ENCODE peak calls at places on chromosomes 6 and 20, in six cellular contexts. S is hepatocyte, H is lower leg skin, F is pancreas, E is gastrocnemius medialis, Z is GM06990. M is an unnamed sample.
A peak's percentile ranks its signal among the peaks of the same experiment; 100 is the strongest.

GRCh38 chr20:43194187-43194586 is 4.5 kb upstream of the PTPRT start:
- DNase-seq in Z (no peak), H (no peak), E (no peak), S (no peak), F (no peak), M (no peak)

GRCh38 chr20:53829086-53829703 is 235.6 kb upstream of the ZNF217 start:
- DNase-seq in H (peak; percentile 69), F (no peak), S (peak; percentile 76), E (peak; percentile 29), Z (no peak), M (peak; percentile 98)

GRCh38 chr6:63573899-63574553 is 1.7 kb downstream of the LOC128125822 start:
- DNase-seq in E (no peak), H (peak; percentile 41), F (peak; percentile 41), Z (peak; percentile 29), S (peak; percentile 80), M (peak; percentile 71)

GRCh38 chr20:62921119-62921687 is 5.1 kb downstream of the DIDO1 start:
- DNase-seq in H (peak; percentile 56), Z (no peak), E (no peak), S (peak; percentile 85), F (peak; percentile 48), M (peak; percentile 63)

GRCh38 chr6:15907914-15908518 is 220.9 kb upstream of the MYLIP start:
- DNase-seq in Z (no peak), H (no peak), E (no peak), S (peak; percentile 66), F (no peak), M (no peak)

GRCh38 chr20:58930496-58930895 is 50.6 kb upstream of the NELFCD start:
- DNase-seq in H (no peak), Z (no peak), F (no peak), S (no peak), E (no peak), M (peak; percentile 50)

GRCh38 chr6:158040051-158040803 is 58.6 kb downstream of the SYNJ2 start:
- DNase-seq in E (no peak), S (peak; percentile 84), Z (no peak), F (peak; percentile 24), H (no peak), M (peak; percentile 99)

GRCh38 chr6:116568851-116569755 is 2.2 kb upstream of the RWDD1 start:
- DNase-seq in Z (no peak), F (no peak), S (no peak), E (no peak), H (no peak), M (no peak)

GRCh38 chr6:3697609-3698008 is 53.9 kb downstream of the PXDC1 start:
- DNase-seq in S (peak; percentile 26), E (no peak), H (no peak), F (no peak), Z (no peak), M (peak; percentile 95)

GRCh38 chr20:1287306-1287705 is 21.2 kb downstream of the SNPH start:
- DNase-seq in H (no peak), Z (no peak), F (no peak), E (no peak), S (no peak), M (no peak)

GRCh38 chr6:137240168-137240567 is 21.0 kb upstream of the IFNGR1 start:
- DNase-seq in F (peak; percentile 39), H (peak; percentile 79), S (peak; percentile 53), E (peak; percentile 60), Z (no peak), M (peak; percentile 98)

GRCh38 chr20:63176448-63177133 is 39.3 kb downstream of the YTHDF1 start:
- DNase-seq in H (no peak), S (no peak), E (no peak), F (no peak), Z (no peak), M (no peak)

GRCh38 chr6:169250660-169251059 is 3.0 kb downstream of the THBS2 start:
- DNase-seq in Z (no peak), F (no peak), E (no peak), H (peak; percentile 55), S (no peak), M (peak; percentile 96)

GRCh38 chr20:54047048-54047447 is 23.3 kb downstream of the BCAS1 start:
- DNase-seq in Z (no peak), H (no peak), F (no peak), E (no peak), S (no peak), M (no peak)

GRCh38 chr6:53335224-53335994 is 13.3 kb downstream of the ELOVL5 start:
- DNase-seq in F (no peak), S (no peak), Z (peak; percentile 75), E (no peak), H (no peak), M (no peak)

GRCh38 chr6:115001726-115002436 is 659.1 kb upstream of the HS3ST5 start:
- DNase-seq in E (no peak), Z (no peak), F (no peak), S (no peak), H (no peak), M (no peak)

GRCh38 chr20:5845686-5846651 is 95.8 kb downstream of the SHLD1 start:
- DNase-seq in S (peak; percentile 25), H (no peak), E (no peak), F (no peak), Z (peak; percentile 16), M (peak; percentile 72)

GRCh38 chr6:53048431-53049195 is 16.6 kb upstream of the FBXO9 start:
- DNase-seq in Z (peak; percentile 25), S (no peak), E (no peak), F (no peak), H (no peak), M (peak; percentile 90)

GRCh38 chr6:132513821-132514545 is 1.1 kb upstream of the STX7 start:
- DNase-seq in Z (no peak), E (no peak), H (no peak), F (no peak), S (no peak), M (no peak)

GRCh38 chr6:132511159-132511835 is 1.6 kb downstream of the STX7 start:
- DNase-seq in H (peak; percentile 40), Z (no peak), E (peak; percentile 17), F (peak; percentile 28), S (peak; percentile 47), M (peak; percentile 28)

GRCh38 chr6:132512342-132512637 is 626 bp downstream of the STX7 start:
- DNase-seq in F (no peak), Z (no peak), E (no peak), H (no peak), S (no peak), M (no peak)

GRCh38 chr6:132511836-132512230 is 1.1 kb downstream of the STX7 start:
- DNase-seq in E (no peak), Z (no peak), F (no peak), S (peak; percentile 18), H (no peak), M (no peak)

DNA sequence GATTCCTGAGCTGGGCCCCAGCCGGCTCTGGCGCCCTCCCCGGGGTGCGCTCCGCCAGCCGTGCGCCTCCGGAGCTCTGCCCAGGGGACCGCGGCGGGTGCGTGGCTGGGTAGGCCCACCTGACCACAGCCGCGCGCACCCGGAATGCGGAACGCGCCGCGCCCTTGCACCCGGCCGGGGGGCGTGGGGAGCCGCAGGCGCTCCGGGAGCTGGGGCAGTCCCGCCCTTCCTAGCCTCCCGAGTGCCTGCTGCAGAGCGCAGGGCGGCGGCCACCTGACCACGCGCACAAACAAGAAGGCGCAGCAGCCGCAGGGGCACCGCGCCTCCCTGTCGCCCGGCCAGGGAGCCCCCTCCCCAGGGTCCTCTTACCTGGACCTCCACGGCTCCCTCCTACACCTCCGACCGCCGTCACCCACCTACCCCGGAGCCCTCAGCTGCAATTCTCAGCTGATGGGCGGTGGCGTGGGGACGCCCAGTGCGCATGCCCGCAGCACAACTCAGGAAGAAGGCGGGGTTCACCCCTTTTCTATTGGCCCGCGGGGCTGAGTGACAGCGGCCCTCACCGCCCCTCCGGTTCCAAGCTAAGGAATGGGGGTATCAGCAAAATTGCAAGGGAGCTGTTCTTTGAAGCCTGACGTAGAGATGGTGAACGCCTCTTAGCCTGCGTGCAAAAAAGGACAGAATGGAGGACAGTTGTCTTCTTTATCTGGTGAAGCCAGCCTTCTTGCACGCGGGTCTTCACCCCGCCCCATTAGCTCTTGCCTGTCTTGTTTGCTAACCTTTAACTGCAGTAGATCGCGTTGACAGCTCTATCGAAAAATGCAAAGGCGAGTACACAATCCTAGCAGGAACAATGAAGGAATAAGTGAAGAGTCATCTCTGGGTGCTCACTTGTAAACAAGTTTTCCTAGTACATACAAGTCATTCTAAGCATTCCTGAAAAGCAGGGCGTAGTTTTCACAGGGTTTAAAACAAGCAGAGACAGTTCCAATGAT is at the start of gene STX7:
- DNase-seq in E (peak; percentile 78), F (peak; percentile 91), H (peak; percentile 89), S (peak; percentile 96), Z (peak; percentile 89), M (peak; percentile 76)
- TF ChIP-seq CTCF in E (no peak), F (no peak), H (no peak), S (no peak), Z (no peak), M (no peak)

GRCh38 chr6:31736026-31736767 is at the start of gene CLIC1:
- DNase-seq in S (peak; percentile 94), H (peak; percentile 89), E (peak; percentile 41), Z (peak; percentile 87), F (peak; percentile 86), M (peak; percentile 74)

GRCh38 chr6:31734247-31734702 is 2.1 kb downstream of the CLIC1 start:
- DNase-seq in S (no peak), E (no peak), Z (no peak), H (no peak), F (no peak), M (no peak)

GRCh38 chr6:31736768-31737314 is 511 bp upstream of the CLIC1 start:
- DNase-seq in E (no peak), Z (no peak), S (peak; percentile 22), F (no peak), H (no peak), M (no peak)

GRCh38 chr6:31733734-31734133 is 2.6 kb downstream of the CLIC1 start:
- DNase-seq in H (no peak), S (no peak), Z (no peak), E (no peak), F (no peak), M (no peak)

GRCh38 chr6:31734703-31735500 is 1.4 kb downstream of the CLIC1 start:
- DNase-seq in E (no peak), Z (peak; percentile 73), F (no peak), S (peak; percentile 78), H (peak; percentile 49), M (peak; percentile 74)
- H3K4me3 ChIP-seq in E (peak overlapping the region; percentile 53), Z (peak overlapping the region; percentile 84), F (peak overlapping the region; percentile 69), S (peak overlapping the region; percentile 99), H (peak overlapping the region; percentile 89), M (peak overlapping the region; percentile 87)

GRCh38 chr20:38270869-38271608 is 10.5 kb upstream of the KIAA1755 start:
- DNase-seq in Z (no peak), H (no peak), F (no peak), E (no peak), S (peak; percentile 58), M (peak; percentile 99)
- TF ChIP-seq CTCF in Z (no peak), H (no peak), F (no peak), E (no peak), S (no peak), M (no peak)

DNA sequence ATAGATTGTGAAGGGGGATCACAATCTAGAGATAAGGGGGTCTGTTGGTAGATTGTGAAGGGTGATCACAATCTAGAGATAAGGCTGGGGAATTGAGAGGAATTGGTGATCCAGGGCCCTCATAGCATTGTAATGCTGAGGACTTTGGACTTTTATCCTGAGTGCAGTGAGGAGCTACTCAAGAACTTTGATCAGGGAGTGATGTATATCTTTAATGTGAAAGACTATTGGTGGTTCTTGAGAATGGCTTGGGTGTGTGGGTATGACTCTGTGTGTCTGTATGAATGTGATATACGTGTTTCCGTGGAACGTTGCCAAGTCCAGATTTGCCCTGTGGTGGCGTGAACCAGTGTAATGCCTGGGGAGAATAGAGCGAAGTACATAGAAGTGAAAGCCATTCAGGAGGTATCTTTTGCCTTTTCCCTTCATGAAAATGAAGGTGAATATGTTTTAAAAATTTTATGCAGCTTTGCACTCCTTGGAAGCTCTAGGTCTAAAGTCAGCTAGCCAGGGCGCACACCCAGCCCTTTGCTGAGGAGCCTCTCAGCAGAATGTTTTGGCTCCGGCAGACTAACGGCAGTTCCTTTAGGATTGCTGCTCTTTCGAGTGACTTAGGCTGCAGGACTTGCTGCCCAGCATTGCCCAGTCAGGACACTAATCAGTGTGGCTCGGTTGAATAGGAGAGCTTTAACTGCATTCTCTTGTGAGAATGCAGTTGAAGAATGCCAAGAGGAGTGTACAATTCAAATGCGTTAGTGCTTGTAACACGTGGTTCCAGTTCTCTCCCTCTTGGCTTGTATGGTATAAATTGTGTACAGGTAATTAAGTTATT is 3.5 kb downstream of the ZFAND3 start:
- DNase-seq in S (peak; percentile 68), H (no peak), E (no peak), F (no peak), Z (no peak), M (peak; percentile 49)
- H3K4me3 ChIP-seq in S (no peak overlapping the region), H (no peak overlapping the region), E (peak overlapping the region; percentile 15), F (no peak overlapping the region), Z (no peak overlapping the region), M (no peak overlapping the region)